ENCODE peak calls at places on chromosomes 16 and 17, in ten cellular contexts. M is EL, K is PC-3, Z is skeletal muscle cell, S is left colon, A is sigmoid colon, U is stromal cell of bone marrow, W is non-pigmented ciliary epithelial cell, V is nephron progenitor cell, D is neuronal stem cell. I is an unnamed sample.

GRCh38 chr17:9509236-9509813 is 66.3 kb downstream of the STX8 start:
- DNase-seq in M (no peak), K (no peak), Z (no peak), S (no peak), A (no peak), U (no peak), W (no peak), V (no peak), D (no peak), I (no peak)

GRCh38 chr17:35586569-35587073 is 501 bp upstream of the AP2B1 start:
- DNase-seq in M (no peak), K (no peak), Z (no peak), S (peak; percentile 17), A (no peak), U (no peak), W (no peak), V (no peak), D (no peak), I (no peak)

GRCh38 chr16:1244881-1245280 is 4.4 kb downstream of the TPSAB1 start:
- DNase-seq in M (no peak), K (no peak), Z (no peak), S (peak; percentile 26), A (peak; percentile 59), U (no peak), W (no peak), V (no peak), D (no peak), I (peak; percentile 28)

GRCh38 chr17:35889818-35890773 is 9.9 kb upstream of the CCL5 start:
- DNase-seq in M (peak; percentile 64), K (no peak), Z (no peak), S (no peak), A (no peak), U (peak; percentile 44), W (peak; percentile 61), V (no peak), D (no peak), I (no peak)

GRCh38 chr17:35963663-35964062 is 17.6 kb downstream of the CCL16 start:
- DNase-seq in M (no peak), K (no peak), Z (no peak), S (no peak), A (no peak), U (no peak), W (no peak), V (no peak), D (no peak), I (no peak)

GRCh38 chr17:33709881-33710280 is 416.8 kb upstream of the ASIC2 start:
- DNase-seq in M (no peak), K (no peak), Z (no peak), S (no peak), A (no peak), U (no peak), W (no peak), V (no peak), D (no peak), I (no peak)

GRCh38 chr17:56866496-56866895 is 32.5 kb downstream of the DGKE start:
- DNase-seq in M (no peak), K (no peak), Z (no peak), S (no peak), A (no peak), U (no peak), W (no peak), V (peak; percentile 8), D (no peak), I (no peak)

GRCh38 chr16:67430504-67431076 is 331 bp upstream of the HSD11B2 start:
- DNase-seq in M (no peak), K (peak; percentile 52), Z (no peak), S (peak; percentile 75), A (no peak), U (no peak), W (no peak), V (peak; percentile 56), D (peak; percentile 18), I (no peak)

GRCh38 chr17:67156269-67157199 is 88.5 kb downstream of the HELZ start:
- DNase-seq in M (peak; percentile 45), K (peak; percentile 78), Z (no peak), S (no peak), A (no peak), U (no peak), W (peak; percentile 53), V (no peak), D (no peak), I (no peak)

GRCh38 chr17:10999484-10999883 is 161.6 kb upstream of the PIRT start:
- DNase-seq in M (no peak), K (no peak), Z (no peak), S (no peak), A (no peak), U (no peak), W (no peak), V (no peak), D (no peak), I (no peak)

GRCh38 chr17:41494524-41494923 is 4.8 kb upstream of the KRT36 start:
- DNase-seq in M (peak; percentile 64), K (peak; percentile 51), Z (no peak), S (no peak), A (no peak), U (no peak), W (no peak), V (no peak), D (no peak), I (no peak)

GRCh38 chr16:59045496-59045895 is 311.4 kb upstream of the GOT2 start:
- DNase-seq in M (peak; percentile 57), K (no peak), Z (no peak), S (no peak), A (no peak), U (no peak), W (no peak), V (no peak), D (no peak), I (no peak)

GRCh38 chr16:59848314-59848713 is 1114.2 kb upstream of the GOT2 start:
- DNase-seq in M (peak; percentile 3), K (no peak), Z (no peak), S (no peak), A (no peak), U (peak; percentile 39), W (no peak), V (no peak), D (no peak), I (no peak)

GRCh38 chr17:82272495-82273326 is 789 bp downstream of the CSNK1D start:
- DNase-seq in M (no peak), K (no peak), Z (no peak), S (peak; percentile 65), A (no peak), U (no peak), W (no peak), V (peak; percentile 67), D (no peak), I (peak; percentile 50)

GRCh38 chr16:56883586-56883985 is 18.6 kb downstream of the SLC12A3 start:
- DNase-seq in M (no peak), K (no peak), Z (no peak), S (no peak), A (no peak), U (no peak), W (no peak), V (no peak), D (no peak), I (no peak)

GRCh38 chr17:65041518-65041917 is 15.0 kb downstream of the GNA13 start:
- DNase-seq in M (no peak), K (no peak), Z (no peak), S (no peak), A (no peak), U (no peak), W (no peak), V (no peak), D (no peak), I (no peak)

GRCh38 chr17:44197980-44198720 is 1.5 kb downstream of the ATXN7L3 start:
- DNase-seq in M (peak; percentile 70), K (peak; percentile 64), Z (no peak), S (peak; percentile 44), A (no peak), U (peak; percentile 53), W (no peak), V (no peak), D (no peak), I (peak; percentile 66)

GRCh38 chr17:48537316-48537715 is 6.5 kb upstream of the HOXB1 start:
- DNase-seq in M (no peak), K (no peak), Z (no peak), S (no peak), A (no peak), U (no peak), W (no peak), V (no peak), D (no peak), I (no peak)

GRCh38 chr17:17757391-17757791 is 76.1 kb downstream of the RAI1 start:
- DNase-seq in M (no peak), K (no peak), Z (no peak), S (peak; percentile 32), A (no peak), U (no peak), W (no peak), V (no peak), D (no peak), I (peak; percentile 75)

GRCh38 chr17:18191071-18191667 is 7.5 kb downstream of the ALKBH5 start:
- DNase-seq in M (no peak), K (no peak), Z (no peak), S (no peak), A (peak; percentile 71), U (no peak), W (no peak), V (no peak), D (no peak), I (no peak)

GRCh38 chr16:48629531-48629930 is 19.6 kb upstream of the N4BP1 start:
- DNase-seq in M (no peak), K (no peak), Z (no peak), S (no peak), A (peak; percentile 59), U (no peak), W (no peak), V (no peak), D (no peak), I (no peak)

GRCh38 chr16:81786868-81787267 is 7.8 kb downstream of the PLCG2 start:
- DNase-seq in M (no peak), K (no peak), Z (no peak), S (no peak), A (no peak), U (no peak), W (no peak), V (no peak), D (no peak), I (no peak)

GRCh38 chr16:34050787-34051320 is 591.4 kb downstream of the TP53TG3F start:
- DNase-seq in M (no peak), K (no peak), Z (no peak), S (no peak), A (peak; percentile 53), U (no peak), W (no peak), V (no peak), D (no peak), I (no peak)

GRCh38 chr17:40303706-40304450 is 5.1 kb upstream of the RARA start:
- DNase-seq in M (no peak), K (no peak), Z (no peak), S (peak; percentile 17), A (peak; percentile 95), U (no peak), W (no peak), V (no peak), D (no peak), I (no peak)

GRCh38 chr17:42918902-42919521 is 18.4 kb downstream of the G6PC1 start:
- DNase-seq in M (no peak), K (no peak), Z (no peak), S (no peak), A (no peak), U (no peak), W (no peak), V (no peak), D (no peak), I (no peak)

GRCh38 chr17:21772321-21772720 is 80.0 kb downstream of the KCNJ18 start:
- DNase-seq in M (no peak), K (no peak), Z (no peak), S (no peak), A (no peak), U (no peak), W (no peak), V (no peak), D (no peak), I (no peak)

GRCh38 chr16:23838485-23839142 is 2.8 kb downstream of the PRKCB start:
- DNase-seq in M (no peak), K (no peak), Z (no peak), S (no peak), A (no peak), U (no peak), W (no peak), V (peak; percentile 7), D (no peak), I (no peak)

GRCh38 chr17:12415031-12415430 is 250.7 kb upstream of the MYOCD start:
- DNase-seq in M (peak; percentile 64), K (no peak), Z (peak; percentile 49), S (no peak), A (no peak), U (peak; percentile 44), W (no peak), V (no peak), D (no peak), I (no peak)

I was measured in Peyer's patch.